ENCODE peak calls at places on chromosome 1, in six cellular contexts. Z is AG09319; G is amniotic stem cell; A is occipital lobe; B is T-helper 2 cell; X is stimulated activated CD4-positive, alpha-beta T cell treated with anti-CD3 and anti-CD28 coated beads, Interleukin-4, amount 100 ng/mL, for 48 hours. N is an unnamed sample.

GRCh38 chr1:248924696-248925532 is 18.9 kb downstream of the PGBD2 start:
- DNase-seq in Z (no peak), G (no peak), A (no peak), B (peak), X (peak), N (no peak)

GRCh38 chr1:30533796-30534550 is 189.4 kb downstream of the MATN1 start:
- DNase-seq in Z (no peak), G (no peak), A (no peak), B (no peak), X (no peak), N (no peak)

GRCh38 chr1:248737457-248737856 is 18.1 kb downstream of the LYPD8 start:
- DNase-seq in Z (no peak), G (no peak), A (no peak), B (no peak), X (no peak), N (no peak)

GRCh38 chr1:231274119-231274825 is 33.3 kb downstream of the GNPAT start:
- DNase-seq in Z (no peak), G (no peak), A (no peak), B (no peak), X (no peak), N (no peak)

GRCh38 chr1:89589515-89589914 is 43.4 kb upstream of the LRRC8C start:
- DNase-seq in Z (no peak), G (no peak), A (no peak), B (no peak), X (no peak), N (no peak)

GRCh38 chr1:78339490-78339889 is 151.3 kb upstream of the PTGFR start:
- DNase-seq in Z (no peak), G (no peak), A (no peak), B (no peak), X (no peak), N (no peak)

GRCh38 chr1:183374825-183375224 is 43.4 kb downstream of the NMNAT2 start:
- DNase-seq in Z (no peak), G (no peak), A (no peak), B (no peak), X (no peak), N (no peak)

GRCh38 chr1:165483412-165483811 is 38.5 kb upstream of the RXRG start:
- DNase-seq in Z (no peak), G (no peak), A (no peak), B (no peak), X (no peak), N (no peak)

GRCh38 chr1:80776286-80776685 is 1024.4 kb upstream of the ADGRL2 start:
- DNase-seq in Z (no peak), G (no peak), A (no peak), B (no peak), X (no peak), N (no peak)

GRCh38 chr1:10170362-10170665 is 40.1 kb upstream of the KIF1B start:
- DNase-seq in Z (no peak), G (no peak), A (no peak), B (no peak), X (no peak), N (no peak)

GRCh38 chr1:63790989-63791388 is 17.2 kb downstream of the ROR1 start:
- DNase-seq in Z (no peak), G (no peak), A (no peak), B (no peak), X (no peak), N (no peak)

GRCh38 chr1:12561121-12561520 is 56.9 kb downstream of the DHRS3 start:
- DNase-seq in Z (no peak), G (no peak), A (no peak), B (no peak), X (no peak), N (no peak)

GRCh38 chr1:86582161-86582560 is 35.3 kb downstream of the CLCA4 start:
- DNase-seq in Z (no peak), G (no peak), A (no peak), B (no peak), X (no peak), N (no peak)

GRCh38 chr1:148308832-148309458 is 156.9 kb upstream of the NBPF11 start:
- DNase-seq in Z (no peak), G (no peak), A (no peak), B (no peak), X (no peak), N (no peak)